ENCODE peak calls at places on chromosomes 3 and 15, in five cellular contexts. Z is Peyer's patch, C is transverse colon, O is heart left ventricle, H is upper lobe of left lung. G is an unnamed sample. For H3K9me3, the result is how much of the 10 kb centered on the place peaks cover.

GRCh38 chr15:68635142-68635541 is 56.3 kb downstream of the CORO2B start:
- DNase-seq in O (no peak), H (no peak), C (no peak), Z (peak), G (no peak)

GRCh38 chr3:42753757-42754156 is 19.3 kb downstream of the CCDC13 start:
- DNase-seq in H (no peak), C (no peak), Z (no peak), O (no peak), G (no peak)

GRCh38 chr15:61888074-61888780 is 172.0 kb downstream of the VPS13C start:
- DNase-seq in C (no peak), Z (no peak), H (no peak), O (no peak), G (no peak)

GRCh38 chr3:128491900-128492352 is 1.1 kb downstream of the GATA2 start:
- DNase-seq in H (peak), Z (no peak), C (no peak), O (no peak), G (peak)

GRCh38 chr15:74261685-74262084 is 25.6 kb downstream of the CCDC33 start:
- DNase-seq in Z (no peak), C (no peak), H (no peak), O (no peak), G (no peak)

GRCh38 chr15:66489179-66489791 is 8.3 kb downstream of the SNAPC5 start:
- DNase-seq in Z (no peak), C (no peak), H (no peak), O (no peak), G (no peak)

GRCh38 chr15:52735231-52736089 is 54.7 kb downstream of the ONECUT1 start:
- DNase-seq in Z (peak), O (no peak), C (peak), H (no peak), G (no peak)

GRCh38 chr3:32467333-32468070 is 35.1 kb downstream of the CMTM6 start:
- DNase-seq in Z (peak), H (peak), C (peak), O (peak), G (peak)

GRCh38 chr15:84992157-84992940 is 10.7 kb downstream of the PDE8A start:
- DNase-seq in C (peak), Z (no peak), H (no peak), O (no peak), G (no peak)

GRCh38 chr3:177150218-177150916 is 46.9 kb downstream of the TBL1XR1 start:
- DNase-seq in Z (no peak), C (no peak), O (no peak), H (no peak), G (no peak)

GRCh38 chr15:40766906-40767837 is 2.6 kb upstream of the C15orf62 start:
- DNase-seq in Z (no peak), H (peak), C (no peak), O (no peak), G (peak)

GRCh38 chr3:190560284-190560895 is 46.5 kb downstream of the IL1RAP start:
- DNase-seq in Z (no peak), C (no peak), H (no peak), O (no peak), G (no peak)

GRCh38 chr3:52532517-52532837 is 1.2 kb downstream of the NT5DC2 start:
- DNase-seq in O (no peak), H (no peak), C (peak), Z (peak), G (peak)

GRCh38 chr15:81280696-81281095 is 43.2 kb downstream of the STARD5 start:
- DNase-seq in O (no peak), Z (peak), C (peak), H (no peak), G (no peak)

GRCh38 chr3:101779808-101780366 is 876 bp downstream of the NXPE3 start:
- DNase-seq in Z (no peak), H (no peak), C (no peak), O (no peak), G (no peak)

GRCh38 chr3:169348276-169348675 is 315.2 kb downstream of the MECOM start:
- DNase-seq in O (no peak), Z (no peak), H (no peak), C (no peak), G (no peak)

GRCh38 chr3:101535221-101535620 is 22.2 kb upstream of the SENP7 start:
- DNase-seq in Z (no peak), O (no peak), C (no peak), H (no peak), G (no peak)

GRCh38 chr3:159252274-159252673 is 450.4 kb downstream of the MFSD1 start:
- DNase-seq in Z (no peak), C (no peak), O (no peak), H (no peak), G (no peak)

GRCh38 chr3:72134989-72135451 is 350.1 kb upstream of the PROK2 start:
- DNase-seq in H (no peak), C (no peak), Z (no peak), O (no peak), G (no peak)

GRCh38 chr3:62562017-62562416 is 188.7 kb upstream of the FEZF2 start:
- DNase-seq in Z (no peak), H (no peak), C (no peak), O (no peak), G (no peak)

GRCh38 chr15:85543741-85544155 is 163.3 kb downstream of the AKAP13 start:
- DNase-seq in O (peak), C (peak), Z (peak), H (peak), G (peak)

GRCh38 chr15:28267727-28268126 is 54.3 kb downstream of the HERC2 start:
- DNase-seq in O (no peak), Z (no peak), H (no peak), C (no peak), G (no peak)

GRCh38 chr15:31212286-31212685 is 110.8 kb upstream of the TRPM1 start:
- DNase-seq in H (no peak), Z (no peak), O (no peak), C (no peak), G (no peak)

GRCh38 chr15:81323559-81323943 is 390 bp downstream of the STARD5 start:
- DNase-seq in O (no peak), Z (no peak), H (no peak), C (no peak), G (no peak)

GRCh38 chr3:171347017-171347979 is 112.9 kb downstream of the TNIK start:
- DNase-seq in C (no peak), Z (no peak), H (no peak), O (no peak), G (no peak)

GRCh38 chr3:8506611-8507061 is 5.0 kb downstream of the LMCD1 start:
- DNase-seq in C (no peak), O (no peak), Z (no peak), H (no peak), G (no peak)
- H3K4me3 ChIP-seq in C (no peak), O (no peak), Z (no peak), H (peak), G (no peak)

GRCh38 chr3:99758502-99759177 is 59.0 kb upstream of the CMSS1 start:
- DNase-seq in O (no peak), H (no peak), C (no peak), Z (no peak), G (no peak)
- H3K9me3 ChIP-seq in O (under half), H (under half), C (under half), Z (under half), G (under half)

GRCh38 chr15:71392821-71393220 is 277.6 kb downstream of the THSD4 start:
- DNase-seq in H (no peak), C (no peak), O (no peak), Z (no peak), G (no peak)

GRCh38 chr15:71397377-71397776 is 282.1 kb downstream of the THSD4 start:
- DNase-seq in Z (no peak), O (no peak), H (no peak), C (peak), G (no peak)

GRCh38 chr15:71391421-71392047 is 276.3 kb downstream of the THSD4 start:
- DNase-seq in O (no peak), C (no peak), Z (no peak), H (no peak), G (no peak)

GRCh38 chr15:71400347-71400746 is 285.1 kb downstream of the THSD4 start:
- DNase-seq in O (no peak), H (no peak), C (no peak), Z (no peak), G (no peak)

GRCh38 chr15:71396536-71397125 is 281.4 kb downstream of the THSD4 start:
- DNase-seq in Z (no peak), H (no peak), O (no peak), C (no peak), G (no peak)
- TF ChIP-seq POLR2A in Z (no peak), H (no peak), O (no peak), C (no peak), G (no peak)

GRCh38 chr3:193827039-193827669 is 234.1 kb downstream of the OPA1 start:
- DNase-seq in Z (no peak), O (no peak), H (no peak), C (no peak), G (no peak)
- H3K4me3 ChIP-seq in Z (no peak), O (no peak), H (no peak), C (no peak), G (no peak)